ENCODE peak calls at places on chromosomes 7 and 10, in four cellular contexts. C is dorsolateral prefrontal cortex, T is tibial artery, G is choroid plexus epithelial cell. A is an unnamed sample.

GRCh38 chr10:98664329-98665042 is 217.8 kb upstream of the HPS1 start:
- DNase-seq in G (peak), T (no peak), C (no peak), A (no peak)

GRCh38 chr7:96636979-96637378 is 72.7 kb downstream of the SEM1 start:
- DNase-seq in G (no peak), T (no peak), C (no peak), A (no peak)

GRCh38 chr10:1117651-1118050 is 61.5 kb downstream of the WDR37 start:
- DNase-seq in C (no peak), G (no peak), T (no peak), A (no peak)

GRCh38 chr7:2726316-2727018 is 38.5 kb downstream of the AMZ1 start:
- DNase-seq in T (peak), C (peak), G (no peak), A (no peak)

GRCh38 chr7:74173491-74173865 is 678 bp upstream of the EIF4H start:
- DNase-seq in T (no peak), G (no peak), C (no peak), A (no peak)

GRCh38 chr7:30226593-30227268 is 57.7 kb upstream of the ZNRF2 start:
- DNase-seq in T (no peak), C (no peak), G (no peak), A (peak)

GRCh38 chr7:88254721-88255120 is 34.9 kb upstream of the SRI start:
- DNase-seq in C (no peak), T (no peak), G (no peak), A (no peak)

GRCh38 chr7:139046143-139046542 is 10.3 kb upstream of the ZC3HAV1L start:
- DNase-seq in G (no peak), C (no peak), T (no peak), A (no peak)

GRCh38 chr10:107542607-107543006 is 378.1 kb upstream of the SORCS1 start:
- DNase-seq in C (no peak), G (no peak), T (no peak), A (no peak)

GRCh38 chr10:48444266-48444665 is 137.8 kb downstream of the MAPK8 start:
- DNase-seq in T (no peak), C (peak), G (peak), A (no peak)

GRCh38 chr7:94188350-94188749 is 184.2 kb upstream of the BET1 start:
- DNase-seq in G (peak), C (no peak), T (no peak), A (no peak)

GRCh38 chr7:128838981-128839731 is 8.9 kb downstream of the FLNC start:
- DNase-seq in G (no peak), C (no peak), T (no peak), A (no peak)

GRCh38 chr10:91935886-91936285 is 12.3 kb downstream of the BTAF1 start:
- DNase-seq in C (no peak), T (no peak), G (no peak), A (no peak)

GRCh38 chr10:22652988-22653431 is 61.4 kb downstream of the PIP4K2A start:
- DNase-seq in G (no peak), T (no peak), C (no peak), A (no peak)

GRCh38 chr10:103584216-103585010 is 90.9 kb downstream of the NEURL1 start:
- DNase-seq in T (no peak), G (no peak), C (no peak), A (no peak)

GRCh38 chr10:132691711-132692153 is 94.2 kb downstream of the NKX6-2 start:
- DNase-seq in C (peak), G (no peak), T (peak), A (no peak)

GRCh38 chr10:91360434-91360833 is 49.7 kb upstream of the HECTD2 start:
- DNase-seq in C (no peak), G (no peak), T (no peak), A (no peak)

GRCh38 chr7:42932861-42933591 is 850 bp downstream of the MRPL32 start:
- DNase-seq in C (no peak), G (peak), T (no peak), A (no peak)

GRCh38 chr7:86469680-86470295 is 173.9 kb upstream of the GRM3 start:
- DNase-seq in G (peak), T (peak), C (peak), A (peak)

GRCh38 chr7:151168787-151169162 is 1.3 kb upstream of the GBX1 start:
- DNase-seq in G (no peak), C (no peak), T (no peak), A (no peak)

GRCh38 chr7:151172273-151173141 is 5.0 kb upstream of the GBX1 start:
- DNase-seq in T (peak), C (peak), G (peak), A (peak)

GRCh38 chr7:151166629-151167196 is 781 bp downstream of the GBX1 start:
- DNase-seq in T (no peak), C (no peak), G (no peak), A (no peak)

GRCh38 chr7:151168022-151168786 is 710 bp upstream of the GBX1 start:
- DNase-seq in C (no peak), T (no peak), G (no peak), A (peak)

DNA sequence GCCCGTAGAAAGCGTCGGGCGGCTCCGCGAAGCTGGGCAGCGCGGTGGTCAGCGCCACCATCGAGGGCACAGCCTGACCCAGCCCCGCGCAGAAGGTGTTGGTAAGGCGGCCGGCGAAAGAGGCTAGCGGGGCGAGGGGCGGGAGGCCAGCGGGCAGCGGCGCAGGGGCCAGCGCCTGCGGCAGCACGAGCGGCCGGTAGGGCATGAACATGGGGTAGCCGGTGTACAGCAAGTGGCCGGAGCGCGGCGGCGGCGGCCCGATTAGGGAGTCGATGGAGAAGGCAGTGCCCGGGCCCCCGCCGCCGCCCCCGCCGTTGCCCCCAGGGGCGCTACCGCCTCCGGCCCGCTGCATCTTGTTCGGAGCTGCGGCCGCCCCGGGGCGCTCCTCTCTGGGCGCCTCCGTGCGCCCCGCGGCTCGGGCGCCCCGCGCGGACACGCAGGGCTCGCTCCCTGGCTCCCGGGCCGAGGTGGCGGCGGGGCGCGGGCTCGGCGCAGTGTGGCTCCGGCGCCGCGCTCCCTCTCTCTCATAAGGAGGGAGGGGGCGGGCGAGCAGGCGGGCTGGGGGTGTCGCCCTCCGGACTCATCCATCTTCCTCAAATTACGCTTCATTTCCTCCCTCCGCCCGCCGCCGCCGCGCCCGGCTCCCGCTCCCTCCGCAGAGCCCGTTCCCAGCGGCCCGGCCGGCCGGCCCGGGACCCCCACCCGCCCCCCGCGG is at the start of gene GBX1:
- DNase-seq in C (no peak), T (no peak), G (no peak), A (peak)
- TF ChIP-seq CTCF in C (no peak), T (no peak), G (no peak), A (peak)

GRCh38 chr7:127447326-127447945 is 54.9 kb upstream of the ZNF800 start:
- DNase-seq in T (no peak), C (no peak), G (peak), A (no peak)
- TF ChIP-seq CTCF in T (no peak), C (peak), G (peak), A (peak)

DNA sequence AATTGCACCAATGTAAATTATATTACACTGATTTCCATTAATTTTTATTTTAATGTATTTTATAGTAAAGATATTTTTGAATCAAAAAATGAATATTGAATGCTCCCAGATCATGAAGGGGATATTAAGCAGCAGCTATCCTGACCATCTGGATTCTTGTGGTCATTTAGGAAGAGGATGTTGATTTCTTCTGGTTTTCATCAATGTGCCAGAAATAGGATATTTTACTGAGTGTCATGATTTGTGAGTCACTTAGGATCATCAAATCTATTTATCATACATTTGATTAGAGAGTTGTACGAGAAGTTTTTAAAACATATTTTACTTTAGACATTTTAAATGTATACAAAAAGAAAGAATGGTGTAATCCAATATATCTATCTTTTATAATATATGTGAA is 366.3 kb upstream of the CHRM2 start:
- DNase-seq in T (no peak), G (no peak), C (no peak), A (no peak)
- TF ChIP-seq CTCF in T (no peak), G (no peak), C (no peak), A (no peak)

GRCh38 chr10:88687853-88688467 is 18.1 kb upstream of the LIPK start:
- DNase-seq in T (no peak), C (no peak), G (peak), A (no peak)

GRCh38 chr10:88689366-88689765 is 16.7 kb upstream of the LIPK start:
- DNase-seq in T (no peak), G (no peak), C (no peak), A (no peak)

DNA sequence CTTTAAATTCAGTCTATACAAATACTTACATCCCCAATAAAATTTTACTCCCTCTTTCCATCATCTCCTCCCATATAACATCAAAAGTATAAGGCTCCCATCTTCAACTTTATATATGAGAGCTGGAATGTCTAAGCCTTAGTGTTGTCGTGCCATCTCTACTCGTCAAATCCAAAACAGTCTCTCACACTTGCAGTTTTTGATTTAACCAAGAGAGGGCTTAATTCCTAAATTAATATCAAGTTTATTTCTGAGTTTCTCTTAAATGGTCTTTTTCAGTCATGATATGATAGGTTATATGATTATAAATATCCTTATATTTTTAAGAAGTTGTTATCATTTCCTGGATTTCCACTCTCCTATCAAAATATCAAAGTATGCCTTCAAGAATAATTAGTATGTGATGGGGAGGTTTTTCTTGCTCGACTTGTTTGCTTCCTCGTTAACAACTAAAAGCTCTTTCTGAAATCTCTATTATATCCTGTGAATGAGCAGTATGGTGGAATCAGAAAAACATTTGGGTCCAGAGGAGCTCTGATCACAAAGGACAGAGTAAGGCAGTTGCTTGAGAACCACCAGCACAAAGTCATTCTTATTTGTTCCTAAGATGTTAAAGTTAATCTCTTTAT is 12.5 kb upstream of the LIPK start:
- DNase-seq in C (no peak), T (no peak), G (peak), A (no peak)
- TF ChIP-seq CTCF in C (no peak), T (no peak), G (peak), A (peak)

A was measured in progenitor cell of endocrine pancreas.